ENCODE peak calls at places on chromosomes 1 and 21, in seven cellular contexts. One of them, this sample, is unnamed.

GRCh38 chr21:20443558-20444155 is 554.6 kb upstream of the NCAM2 start:
- DNase-seq in Peyer's patch: no peak
- DNase-seq in heart left ventricle: no peak
- DNase-seq in A673: peak; percentile 6
- DNase-seq in CD8-positive, alpha-beta T cell: no peak
- DNase-seq in foreskin fibroblast: no peak
- DNase-seq in heart right ventricle: no peak
- DNase-seq in this sample: no peak

GRCh38 chr21:34640858-34641257 is 25.9 kb upstream of the RCAN1 start:
- DNase-seq in heart left ventricle: no peak
- DNase-seq in CD8-positive, alpha-beta T cell: no peak
- DNase-seq in foreskin fibroblast: peak; percentile 53
- DNase-seq in heart right ventricle: no peak
- DNase-seq in Peyer's patch: no peak
- DNase-seq in A673: no peak
- DNase-seq in this sample: no peak

GRCh38 chr1:78279051-78279450 is 211.7 kb upstream of the PTGFR start:
- DNase-seq in heart right ventricle: no peak
- DNase-seq in foreskin fibroblast: peak; percentile 89
- DNase-seq in CD8-positive, alpha-beta T cell: no peak
- DNase-seq in heart left ventricle: no peak
- DNase-seq in A673: no peak
- DNase-seq in Peyer's patch: no peak
- DNase-seq in this sample: no peak

GRCh38 chr1:243234978-243235657 is 20.0 kb downstream of the CEP170 start:
- DNase-seq in heart right ventricle: no peak
- DNase-seq in heart left ventricle: no peak
- DNase-seq in CD8-positive, alpha-beta T cell: no peak
- DNase-seq in foreskin fibroblast: no peak
- DNase-seq in A673: no peak
- DNase-seq in Peyer's patch: no peak
- DNase-seq in this sample: no peak

GRCh38 chr21:35100351-35100771 is 51.3 kb upstream of the RUNX1 start:
- DNase-seq in heart left ventricle: peak; percentile 33
- DNase-seq in A673: no peak
- DNase-seq in Peyer's patch: no peak
- DNase-seq in CD8-positive, alpha-beta T cell: no peak
- DNase-seq in heart right ventricle: no peak
- DNase-seq in foreskin fibroblast: no peak
- DNase-seq in this sample: no peak

GRCh38 chr1:58345215-58346075 is 201.1 kb downstream of the OMA1 start:
- DNase-seq in A673: no peak
- DNase-seq in heart left ventricle: no peak
- DNase-seq in CD8-positive, alpha-beta T cell: no peak
- DNase-seq in heart right ventricle: no peak
- DNase-seq in Peyer's patch: no peak
- DNase-seq in foreskin fibroblast: no peak
- DNase-seq in this sample: peak; percentile 19

GRCh38 chr1:41695118-41695517 is 210.6 kb upstream of the EDN2 start:
- DNase-seq in A673: peak; percentile 19
- DNase-seq in heart left ventricle: peak; percentile 77
- DNase-seq in heart right ventricle: peak; percentile 68
- DNase-seq in Peyer's patch: no peak
- DNase-seq in foreskin fibroblast: no peak
- DNase-seq in CD8-positive, alpha-beta T cell: no peak
- DNase-seq in this sample: no peak

GRCh38 chr1:99782397-99782796 is 16.0 kb upstream of the FRRS1 start:
- DNase-seq in foreskin fibroblast: no peak
- DNase-seq in Peyer's patch: no peak
- DNase-seq in A673: no peak
- DNase-seq in CD8-positive, alpha-beta T cell: no peak
- DNase-seq in heart left ventricle: no peak
- DNase-seq in heart right ventricle: no peak
- DNase-seq in this sample: no peak

DNA sequence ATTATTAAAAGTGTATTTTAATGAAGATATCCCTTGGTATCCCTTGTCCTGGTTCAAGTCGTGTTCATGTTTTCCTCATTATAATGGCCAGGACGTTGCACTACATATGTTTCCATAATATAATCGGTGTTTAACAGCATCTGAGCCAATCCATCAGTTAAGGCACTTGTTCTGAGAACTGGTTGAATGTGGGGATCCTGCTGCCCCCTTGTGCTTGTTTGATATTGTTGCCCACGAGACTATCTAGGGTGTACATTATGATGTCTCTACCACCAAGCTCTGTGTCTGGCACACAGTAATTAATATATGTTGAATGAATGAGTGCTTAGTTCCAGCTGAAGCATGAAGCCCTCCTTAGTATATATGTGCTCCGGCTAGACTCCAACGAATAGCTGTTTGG is 193.0 kb downstream of the CACNA1E start:
- DNase-seq in foreskin fibroblast: no peak
- DNase-seq in A673: peak; percentile 41
- DNase-seq in heart left ventricle: no peak
- DNase-seq in Peyer's patch: no peak
- DNase-seq in CD8-positive, alpha-beta T cell: no peak
- DNase-seq in heart right ventricle: no peak
- DNase-seq in this sample: peak; percentile 33
- TF ChIP-seq CTCF in foreskin fibroblast: no peak
- TF ChIP-seq CTCF in A673: peak; percentile 53
- TF ChIP-seq CTCF in heart left ventricle: peak; percentile 31
- TF ChIP-seq CTCF in Peyer's patch: no peak
- TF ChIP-seq CTCF in CD8-positive, alpha-beta T cell: no peak
- TF ChIP-seq CTCF in heart right ventricle: peak; percentile 45
- TF ChIP-seq CTCF in this sample: peak; percentile 61

GRCh38 chr1:200262326-200262965 is 147.4 kb downstream of the ZNF281 start:
- DNase-seq in A673: no peak
- DNase-seq in heart right ventricle: no peak
- DNase-seq in Peyer's patch: no peak
- DNase-seq in heart left ventricle: no peak
- DNase-seq in foreskin fibroblast: no peak
- DNase-seq in CD8-positive, alpha-beta T cell: no peak
- DNase-seq in this sample: no peak
- TF ChIP-seq CTCF in A673: peak; percentile 29
- TF ChIP-seq CTCF in heart right ventricle: no peak
- TF ChIP-seq CTCF in Peyer's patch: no peak
- TF ChIP-seq CTCF in heart left ventricle: no peak
- TF ChIP-seq CTCF in foreskin fibroblast: no peak
- TF ChIP-seq CTCF in CD8-positive, alpha-beta T cell: no peak
- TF ChIP-seq CTCF in this sample: no peak

DNA sequence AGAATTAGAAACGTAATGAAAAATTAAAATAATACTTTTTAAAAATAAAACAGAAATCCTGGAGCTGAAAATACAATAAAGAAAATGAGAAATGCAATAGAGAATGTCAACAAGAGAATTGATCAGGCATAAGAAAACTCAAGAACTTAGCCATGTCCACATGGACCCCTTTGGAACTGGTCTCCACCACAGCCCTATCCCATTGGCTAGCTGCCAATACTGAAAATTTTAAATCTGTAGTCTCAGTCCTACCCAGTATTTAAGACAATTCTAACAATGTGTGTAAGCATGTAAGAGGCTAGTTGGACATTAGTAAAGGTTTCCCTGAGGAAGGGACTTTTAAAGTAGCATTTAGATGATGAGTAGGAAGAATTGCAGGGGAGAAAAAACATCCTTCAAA is 25.8 kb upstream of the RRP15 start:
- DNase-seq in heart right ventricle: no peak
- DNase-seq in Peyer's patch: no peak
- DNase-seq in foreskin fibroblast: no peak
- DNase-seq in heart left ventricle: no peak
- DNase-seq in A673: no peak
- DNase-seq in CD8-positive, alpha-beta T cell: no peak
- DNase-seq in this sample: no peak
- TF ChIP-seq CTCF in heart right ventricle: no peak
- TF ChIP-seq CTCF in Peyer's patch: no peak
- TF ChIP-seq CTCF in foreskin fibroblast: no peak
- TF ChIP-seq CTCF in heart left ventricle: no peak
- TF ChIP-seq CTCF in A673: no peak
- TF ChIP-seq CTCF in CD8-positive, alpha-beta T cell: no peak
- TF ChIP-seq CTCF in this sample: no peak

GRCh38 chr1:8878448-8879347 is at the start of gene ENO1:
- DNase-seq in heart left ventricle: peak; percentile 99
- DNase-seq in heart right ventricle: peak; percentile 99
- DNase-seq in Peyer's patch: peak; percentile 99
- DNase-seq in A673: peak; percentile 97
- DNase-seq in foreskin fibroblast: peak; percentile 97
- DNase-seq in CD8-positive, alpha-beta T cell: peak; percentile 99
- DNase-seq in this sample: peak; percentile 100

GRCh38 chr1:8876099-8876496 is 2.4 kb downstream of the ENO1 start:
- DNase-seq in Peyer's patch: no peak
- DNase-seq in heart left ventricle: no peak
- DNase-seq in heart right ventricle: no peak
- DNase-seq in A673: no peak
- DNase-seq in foreskin fibroblast: no peak
- DNase-seq in CD8-positive, alpha-beta T cell: no peak
- DNase-seq in this sample: no peak

GRCh38 chr1:8883510-8883909 is 5.0 kb upstream of the ENO1 start:
- DNase-seq in heart right ventricle: no peak
- DNase-seq in A673: peak; percentile 45
- DNase-seq in heart left ventricle: no peak
- DNase-seq in CD8-positive, alpha-beta T cell: no peak
- DNase-seq in foreskin fibroblast: no peak
- DNase-seq in Peyer's patch: no peak
- DNase-seq in this sample: no peak

GRCh38 chr1:8880068-8880676 is 1.7 kb upstream of the ENO1 start:
- DNase-seq in A673: peak; percentile 73
- DNase-seq in CD8-positive, alpha-beta T cell: no peak
- DNase-seq in heart left ventricle: no peak
- DNase-seq in Peyer's patch: peak; percentile 70
- DNase-seq in heart right ventricle: no peak
- DNase-seq in foreskin fibroblast: peak; percentile 93
- DNase-seq in this sample: no peak

GRCh38 chr1:8879348-8880067 is 1.0 kb upstream of the ENO1 start:
- DNase-seq in CD8-positive, alpha-beta T cell: peak; percentile 62
- DNase-seq in heart left ventricle: no peak
- DNase-seq in A673: peak; percentile 71
- DNase-seq in heart right ventricle: no peak
- DNase-seq in Peyer's patch: no peak
- DNase-seq in foreskin fibroblast: no peak
- DNase-seq in this sample: no peak
- TF ChIP-seq CTCF in CD8-positive, alpha-beta T cell: peak; percentile 38
- TF ChIP-seq CTCF in heart left ventricle: no peak
- TF ChIP-seq CTCF in A673: peak; percentile 49
- TF ChIP-seq CTCF in heart right ventricle: peak; percentile 7
- TF ChIP-seq CTCF in Peyer's patch: no peak
- TF ChIP-seq CTCF in foreskin fibroblast: peak; percentile 4
- TF ChIP-seq CTCF in this sample: no peak